ENCODE peak calls at places on chromosome 1, in six cellular contexts. M is GDM1, X is NCI-H2171, I is cardiac muscle cell, G is myocyte, S is SJSA1. A is an unnamed sample.

GRCh38 chr1:67451377-67451776 is 21.2 kb upstream of the SERBP1 start:
- DNase-seq in M (no peak), X (no peak), I (no peak), G (no peak), S (no peak), A (no peak)

GRCh38 chr1:186482661-186483255 is 21.8 kb upstream of the PDC start:
- DNase-seq in M (peak; percentile 58), X (peak; percentile 42), I (peak; percentile 72), G (peak; percentile 61), S (peak; percentile 52), A (no peak)

GRCh38 chr1:94531664-94532063 is 9.9 kb downstream of the F3 start:
- DNase-seq in M (no peak), X (no peak), I (no peak), G (no peak), S (no peak), A (no peak)

GRCh38 chr1:43315481-43315880 is 14.7 kb downstream of the TIE1 start:
- DNase-seq in M (no peak), X (no peak), I (no peak), G (no peak), S (no peak), A (no peak)

GRCh38 chr1:238409191-238409846 is 518.6 kb upstream of the ZP4 start:
- DNase-seq in M (no peak), X (no peak), I (no peak), G (peak; percentile 95), S (peak; percentile 32), A (no peak)

GRCh38 chr1:93821412-93822144 is 57.4 kb downstream of the DNTTIP2 start:
- DNase-seq in M (no peak), X (no peak), I (no peak), G (peak; percentile 65), S (no peak), A (no peak)

GRCh38 chr1:16145988-16146887 is 9.6 kb downstream of the EPHA2 start:
- DNase-seq in M (no peak), X (no peak), I (peak; percentile 90), G (peak; percentile 89), S (peak; percentile 98), A (no peak)

GRCh38 chr1:43836267-43836951 is 97.2 kb upstream of the ARTN start:
- DNase-seq in M (no peak), X (peak; percentile 96), I (peak; percentile 94), G (peak; percentile 91), S (peak; percentile 68), A (peak; percentile 46)

GRCh38 chr1:54859687-54860391 is 27.2 kb downstream of the DHCR24 start:
- DNase-seq in M (no peak), X (no peak), I (no peak), G (peak; percentile 37), S (no peak), A (no peak)

GRCh38 chr1:167782946-167783345 is 61.2 kb downstream of the MPZL1 start:
- DNase-seq in M (no peak), X (no peak), I (no peak), G (no peak), S (no peak), A (no peak)

GRCh38 chr1:89516055-89516454 is 8.6 kb upstream of the LRRC8B start:
- DNase-seq in M (no peak), X (no peak), I (no peak), G (peak; percentile 79), S (no peak), A (no peak)

GRCh38 chr1:204659061-204659460 is 26.5 kb downstream of the LRRN2 start:
- DNase-seq in M (no peak), X (no peak), I (no peak), G (no peak), S (no peak), A (peak; percentile 60)

GRCh38 chr1:24309762-24310485 is 9.2 kb upstream of the GRHL3 start:
- DNase-seq in M (no peak), X (no peak), I (no peak), G (no peak), S (no peak), A (no peak)

GRCh38 chr1:95006681-95007080 is 66.1 kb downstream of the ALG14 start:
- DNase-seq in M (no peak), X (peak; percentile 48), I (no peak), G (no peak), S (no peak), A (peak; percentile 94)

GRCh38 chr1:193771596-193771995 is 585.2 kb upstream of the B3GALT2 start:
- DNase-seq in M (no peak), X (no peak), I (no peak), G (no peak), S (no peak), A (no peak)

GRCh38 chr1:107139833-107140702 is 771 bp upstream of the NTNG1 start:
- DNase-seq in M (no peak), X (no peak), I (peak; percentile 53), G (peak; percentile 16), S (peak; percentile 10), A (no peak)

GRCh38 chr1:6385673-6386191 is 7.8 kb downstream of the ACOT7 start:
- DNase-seq in M (no peak), X (no peak), I (peak; percentile 24), G (peak; percentile 34), S (peak; percentile 21), A (no peak)

GRCh38 chr1:155134858-155135415 is 715 bp upstream of the SLC50A1 start:
- DNase-seq in M (no peak), X (peak; percentile 28), I (peak; percentile 76), G (peak; percentile 96), S (peak; percentile 82), A (no peak)

GRCh38 chr1:183124259-183124658 is 61.8 kb upstream of the LAMC2 start:
- DNase-seq in M (no peak), X (no peak), I (no peak), G (no peak), S (no peak), A (no peak)

GRCh38 chr1:12595839-12596821 is 21.9 kb downstream of the DHRS3 start:
- DNase-seq in M (no peak), X (no peak), I (peak; percentile 79), G (peak; percentile 86), S (peak; percentile 55), A (no peak)

GRCh38 chr1:63135174-63135512 is 187.2 kb upstream of the FOXD3 start:
- DNase-seq in M (no peak), X (no peak), I (no peak), G (no peak), S (no peak), A (no peak)

GRCh38 chr1:50603274-50604271 is 180.3 kb upstream of the DMRTA2 start:
- DNase-seq in M (no peak), X (peak; percentile 85), I (peak; percentile 15), G (peak; percentile 48), S (peak; percentile 7), A (no peak)

GRCh38 chr1:201724039-201724759 is 104.8 kb upstream of the IPO9 start:
- DNase-seq in M (no peak), X (no peak), I (peak; percentile 57), G (no peak), S (no peak), A (no peak)

GRCh38 chr1:10936998-10937901 is 75.2 kb upstream of the TARDBP start:
- DNase-seq in M (no peak), X (no peak), I (no peak), G (no peak), S (no peak), A (no peak)

GRCh38 chr1:92844439-92844838 is 12.6 kb downstream of the RPL5 start:
- DNase-seq in M (no peak), X (no peak), I (no peak), G (no peak), S (no peak), A (no peak)

GRCh38 chr1:4691766-4692405 is 37.5 kb downstream of the AJAP1 start:
- DNase-seq in M (no peak), X (no peak), I (no peak), G (no peak), S (no peak), A (no peak)

GRCh38 chr1:204711103-204711946 is 25.8 kb upstream of the LRRN2 start:
- DNase-seq in M (no peak), X (no peak), I (no peak), G (peak; percentile 11), S (no peak), A (no peak)

A was measured in NCI-H524 treated with DMSO at 0.1 percent for 48 hours.